ENCODE peak calls at places on chromosomes 2 and 18, in four cellular contexts. Z is uterus, E is left cardiac atrium, G is RWPE1. P is an unnamed sample.

GRCh38 chr2:163752252-163752651 is 16.4 kb upstream of the FIGN start:
- DNase-seq in Z (no peak), E (no peak), G (peak), P (no peak)

GRCh38 chr2:75162897-75163296 is 36.4 kb downstream of the TACR1 start:
- DNase-seq in Z (no peak), E (no peak), G (no peak), P (no peak)

GRCh38 chr2:108271691-108272253 is 16.9 kb upstream of the SULT1C2 start:
- DNase-seq in Z (no peak), E (no peak), G (peak), P (peak)

GRCh38 chr2:240172071-240172895 is 31.8 kb upstream of the OTOS start:
- DNase-seq in Z (no peak), E (no peak), G (no peak), P (no peak)

GRCh38 chr2:10287766-10288165 is 14.9 kb upstream of the HPCAL1 start:
- DNase-seq in Z (no peak), E (no peak), G (no peak), P (no peak)

GRCh38 chr2:138439733-138440132 is 61.8 kb upstream of the SPOPL start:
- DNase-seq in Z (no peak), E (no peak), G (no peak), P (no peak)

GRCh38 chr18:991441-991840 is 86.8 kb downstream of the ADCYAP1 start:
- DNase-seq in Z (no peak), E (no peak), G (no peak), P (no peak)

GRCh38 chr18:75223687-75224347 is 13.2 kb downstream of the TSHZ1 start:
- DNase-seq in Z (no peak), E (no peak), G (no peak), P (peak)

GRCh38 chr18:32730620-32731021 is 42.2 kb downstream of the KLHL14 start:
- DNase-seq in Z (no peak), E (no peak), G (peak), P (peak)

GRCh38 chr2:110659248-110659647 is 18.6 kb downstream of the BUB1 start:
- DNase-seq in Z (no peak), E (no peak), G (no peak), P (no peak)

GRCh38 chr18:363327-364115 is 95.7 kb upstream of the THOC1 start:
- DNase-seq in Z (peak), E (no peak), G (no peak), P (peak)

GRCh38 chr2:237662671-237663093 is 35.3 kb downstream of the LRRFIP1 start:
- DNase-seq in Z (peak), E (peak), G (peak), P (peak)

GRCh38 chr2:215136669-215137328 is 1.6 kb downstream of the ABCA12 start:
- DNase-seq in Z (no peak), E (no peak), G (peak), P (peak)

GRCh38 chr2:36485521-36485920 is 112.4 kb downstream of the FEZ2 start:
- DNase-seq in Z (no peak), E (peak), G (peak), P (peak)

GRCh38 chr18:73839441-73839840 is 308.2 kb downstream of the FBXO15 start:
- DNase-seq in Z (no peak), E (no peak), G (no peak), P (no peak)

GRCh38 chr2:161138429-161138828 is 21.8 kb upstream of the TANK start:
- DNase-seq in Z (no peak), E (no peak), G (no peak), P (no peak)

GRCh38 chr2:221104391-221104811 is 467.7 kb downstream of the EPHA4 start:
- DNase-seq in Z (peak), E (peak), G (peak), P (peak)

GRCh38 chr2:175575346-175576258 is 394.1 kb upstream of the ATP5MC3 start:
- DNase-seq in Z (no peak), E (no peak), G (no peak), P (no peak)